ENCODE peak calls at places on chromosomes 12 and 14, in nine cellular contexts. Y is HCT116, O is kidney epithelial cell, G is mammary epithelial cell, L is psoas muscle, H is spleen, F is Peyer's patch, R is Caco-2, M is colonic mucosa. N is an unnamed sample. For H3K27me3, the result is how much of the 10 kb centered on the place peaks cover.

GRCh38 chr14:24639905-24640304 is 5.9 kb upstream of the GZMB start:
- DNase-seq in M (no peak), L (no peak), O (no peak), H (no peak), G (no peak), R (no peak), Y (no peak), F (no peak), N (no peak)

GRCh38 chr14:100761481-100761880 is 34.8 kb downstream of the DLK1 start:
- DNase-seq in F (no peak), G (peak), R (no peak), H (no peak), M (no peak), O (peak), L (no peak), Y (peak), N (peak)

GRCh38 chr12:53532524-53533445 is 25.5 kb upstream of the NPFF start:
- DNase-seq in Y (no peak), R (no peak), M (no peak), F (no peak), H (no peak), L (no peak), O (no peak), G (no peak), N (no peak)

GRCh38 chr14:61528591-61529021 is 166.7 kb upstream of the HIF1A start:
- DNase-seq in L (no peak), R (no peak), F (no peak), M (no peak), G (peak), H (no peak), O (peak), Y (no peak), N (no peak)

GRCh38 chr12:72747460-72747859 is 475.3 kb downstream of the TRHDE start:
- DNase-seq in M (no peak), H (no peak), F (no peak), Y (no peak), R (no peak), L (no peak), G (peak), O (peak), N (no peak)

GRCh38 chr12:74537707-74538385 is at the start of gene ATXN7L3B:
- DNase-seq in Y (peak), M (peak), R (peak), G (peak), O (peak), F (peak), H (peak), L (peak), N (peak)

GRCh38 chr14:71610149-71610548 is 322.1 kb upstream of the RGS6 start:
- DNase-seq in O (no peak), M (no peak), Y (no peak), G (no peak), L (no peak), F (no peak), H (no peak), R (no peak), N (no peak)

GRCh38 chr12:32843528-32844095 is 53.0 kb downstream of the PKP2 start:
- DNase-seq in R (no peak), G (peak), L (no peak), F (no peak), O (no peak), M (no peak), Y (no peak), H (no peak), N (no peak)

GRCh38 chr12:96061864-96062453 is 26.6 kb upstream of the LTA4H start:
- DNase-seq in F (peak), L (peak), O (peak), G (peak), M (peak), Y (peak), H (peak), R (peak), N (peak)

GRCh38 chr12:119075918-119076317 is 94.6 kb downstream of the SRRM4 start:
- DNase-seq in F (no peak), O (no peak), Y (no peak), R (no peak), H (no peak), L (no peak), M (no peak), G (no peak), N (no peak)

GRCh38 chr12:128840862-128841468 is 12.3 kb upstream of the GLT1D1 start:
- DNase-seq in R (no peak), F (no peak), Y (no peak), M (no peak), O (no peak), H (peak), L (no peak), G (no peak), N (no peak)

GRCh38 chr12:76407710-76408109 is 59.5 kb upstream of the BBS10 start:
- DNase-seq in F (no peak), L (no peak), O (no peak), Y (no peak), G (no peak), R (no peak), H (no peak), M (no peak), N (no peak)

GRCh38 chr14:53501361-53502320 is 348.5 kb upstream of the DDHD1 start:
- DNase-seq in G (no peak), R (no peak), Y (no peak), O (no peak), L (no peak), H (no peak), M (no peak), F (no peak), N (no peak)

GRCh38 chr12:95396849-95397498 is 77.0 kb upstream of the METAP2 start:
- DNase-seq in H (no peak), M (no peak), Y (no peak), F (no peak), O (no peak), R (no peak), G (peak), L (no peak), N (no peak)

GRCh38 chr12:54251667-54252284 is 28.1 kb downstream of the CBX5 start:
- DNase-seq in Y (peak), H (no peak), F (no peak), G (no peak), R (no peak), M (no peak), O (no peak), L (no peak), N (no peak)

GRCh38 chr14:35961697-35962274 is 135.6 kb downstream of the BRMS1L start:
- DNase-seq in O (no peak), R (no peak), F (no peak), Y (no peak), M (no peak), L (no peak), H (no peak), G (no peak), N (no peak)

GRCh38 chr12:11707535-11707934 is 58.1 kb downstream of the ETV6 start:
- DNase-seq in O (no peak), M (peak), L (no peak), G (no peak), F (peak), H (no peak), R (no peak), Y (no peak), N (no peak)

GRCh38 chr12:93502802-93503623 is 35.7 kb downstream of the MRPL42 start:
- DNase-seq in Y (peak), L (no peak), M (peak), R (no peak), F (no peak), G (peak), H (no peak), O (no peak), N (no peak)

GRCh38 chr12:15782667-15783066 is 6.5 kb downstream of the EPS8 start:
- DNase-seq in G (no peak), F (no peak), L (no peak), H (no peak), R (no peak), Y (no peak), O (no peak), M (no peak), N (no peak)

GRCh38 chr12:109840349-109841073 is 7.3 kb upstream of the TRPV4 start:
- DNase-seq in R (peak), F (no peak), L (no peak), Y (peak), O (no peak), G (peak), H (no peak), M (peak), N (no peak)

GRCh38 chr12:22409071-22409951 is 74.8 kb upstream of the ST8SIA1 start:
- DNase-seq in F (no peak), L (no peak), G (no peak), M (no peak), H (peak), R (no peak), Y (no peak), O (no peak), N (no peak)

GRCh38 chr12:6507102-6507998 is 13.4 kb downstream of the NCAPD2 start:
- DNase-seq in R (peak), O (no peak), L (no peak), F (no peak), G (peak), Y (no peak), M (no peak), H (no peak), N (no peak)

GRCh38 chr14:87067061-87067460 is 925.9 kb downstream of the GALC start:
- DNase-seq in R (no peak), F (no peak), L (no peak), M (no peak), Y (no peak), H (no peak), O (no peak), G (no peak), N (no peak)

GRCh38 chr14:87065366-87065765 is 927.6 kb downstream of the GALC start:
- DNase-seq in L (no peak), M (no peak), H (no peak), Y (no peak), O (no peak), F (no peak), R (no peak), G (no peak), N (no peak)

GRCh38 chr14:87067597-87067996 is 925.4 kb downstream of the GALC start:
- DNase-seq in O (peak), M (no peak), R (no peak), F (no peak), G (no peak), H (no peak), L (no peak), Y (no peak), N (no peak)

GRCh38 chr14:87063181-87063580 is 929.8 kb downstream of the GALC start:
- DNase-seq in H (no peak), O (no peak), R (no peak), G (peak), M (no peak), L (no peak), F (no peak), Y (no peak), N (no peak)

GRCh38 chr14:87066221-87066817 is 926.7 kb downstream of the GALC start:
- DNase-seq in F (no peak), R (no peak), G (peak), Y (no peak), O (no peak), M (no peak), L (no peak), H (no peak), N (no peak)
- TF ChIP-seq CTCF in F (no peak), R (peak), G (peak), Y (no peak), O (peak), M (no peak), L (no peak), H (no peak), N (peak)

GRCh38 chr12:107027304-107028053 is 40.5 kb upstream of the MTERF2 start:
- DNase-seq in L (no peak), R (no peak), O (peak), H (no peak), M (no peak), F (no peak), Y (peak), G (peak), N (peak)
- H3K4me3 ChIP-seq in L (peak), R (no peak), O (no peak), H (no peak), M (no peak), F (no peak), Y (no peak), G (no peak), N (no peak)

GRCh38 chr12:87930033-87930432 is 99.2 kb downstream of the C12orf50 start:
- DNase-seq in F (no peak), H (no peak), M (no peak), L (no peak), Y (no peak), R (no peak), G (peak), O (peak), N (no peak)

GRCh38 chr12:87939182-87939581 is 90.0 kb downstream of the C12orf50 start:
- DNase-seq in H (no peak), G (no peak), O (no peak), R (no peak), M (no peak), F (no peak), L (no peak), Y (no peak), N (no peak)

GRCh38 chr12:87931764-87932163 is 97.4 kb downstream of the C12orf50 start:
- DNase-seq in H (no peak), G (peak), M (no peak), R (no peak), Y (no peak), O (no peak), L (no peak), F (no peak), N (no peak)

GRCh38 chr12:87930652-87931051 is 98.5 kb downstream of the C12orf50 start:
- DNase-seq in Y (no peak), O (no peak), G (no peak), F (no peak), H (no peak), R (no peak), L (no peak), M (no peak), N (no peak)

DNA sequence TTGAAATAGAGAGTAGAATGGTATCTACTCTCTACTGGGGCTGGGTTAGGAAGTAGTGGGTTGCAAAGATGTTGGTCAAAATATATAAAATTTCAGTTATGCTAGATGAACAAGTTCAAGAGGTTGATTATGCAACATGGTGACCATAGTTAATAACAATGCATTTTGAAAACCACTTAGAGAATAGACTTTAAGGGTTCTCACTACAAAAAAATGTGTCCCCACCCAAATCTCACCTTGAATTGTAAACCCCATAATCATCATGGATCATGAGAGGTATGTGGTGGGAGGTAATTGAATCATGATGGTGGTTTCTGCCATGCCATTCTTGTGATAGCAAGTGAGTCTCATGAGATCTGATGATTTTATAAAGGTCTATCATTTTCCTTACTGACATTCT is 94.0 kb downstream of the C12orf50 start:
- DNase-seq in M (no peak), G (peak), R (no peak), L (no peak), F (no peak), Y (no peak), O (no peak), H (no peak), N (no peak)
- H3K27me3 ChIP-seq in M (under half), G (under half), R (under half), L (under half), F (under half), Y (under half), O (under half), H (under half), N (under half)

GRCh38 chr14:56590535-56590951 is 10.9 kb downstream of the TMEM260 start:
- DNase-seq in O (no peak), F (no peak), Y (no peak), M (no peak), G (no peak), R (no peak), L (no peak), H (no peak), N (no peak)
- TF ChIP-seq CTCF in O (no peak), F (no peak), Y (no peak), M (no peak), G (no peak), R (no peak), L (no peak), H (no peak), N (no peak)

GRCh38 chr14:56056031-56056430 is 62.2 kb upstream of the PELI2 start:
- DNase-seq in L (no peak), F (no peak), M (no peak), O (no peak), G (no peak), R (no peak), H (no peak), Y (no peak), N (no peak)
- H3K4me3 ChIP-seq in L (no peak), F (no peak), M (no peak), O (no peak), G (no peak), R (no peak), H (no peak), Y (no peak), N (no peak)

GRCh38 chr12:131833288-131833895 is 5.2 kb downstream of the MMP17 start:
- DNase-seq in O (no peak), F (no peak), Y (no peak), H (no peak), M (no peak), R (no peak), G (no peak), L (no peak), N (no peak)

GRCh38 chr12:131833896-131834641 is 5.9 kb downstream of the MMP17 start:
- DNase-seq in O (no peak), F (peak), R (peak), H (no peak), Y (no peak), M (no peak), G (no peak), L (no peak), N (no peak)

GRCh38 chr12:131835616-131836171 is 7.5 kb downstream of the MMP17 start:
- DNase-seq in G (no peak), O (no peak), L (no peak), Y (no peak), R (no peak), M (no peak), F (no peak), H (no peak), N (no peak)

GRCh38 chr12:131836193-131836592 is 8.0 kb downstream of the MMP17 start:
- DNase-seq in Y (no peak), L (no peak), M (no peak), G (no peak), F (peak), O (no peak), H (no peak), R (no peak), N (no peak)

GRCh38 chr12:131834798-131835615 is 6.8 kb downstream of the MMP17 start:
- DNase-seq in F (no peak), R (peak), M (no peak), Y (no peak), G (no peak), O (no peak), H (no peak), L (no peak), N (no peak)
- H3K27me3 ChIP-seq in F (under half), R (under half), M (under half), Y (under half), G (under half), O (half or more), H (under half), L (under half), N (under half)

DNA sequence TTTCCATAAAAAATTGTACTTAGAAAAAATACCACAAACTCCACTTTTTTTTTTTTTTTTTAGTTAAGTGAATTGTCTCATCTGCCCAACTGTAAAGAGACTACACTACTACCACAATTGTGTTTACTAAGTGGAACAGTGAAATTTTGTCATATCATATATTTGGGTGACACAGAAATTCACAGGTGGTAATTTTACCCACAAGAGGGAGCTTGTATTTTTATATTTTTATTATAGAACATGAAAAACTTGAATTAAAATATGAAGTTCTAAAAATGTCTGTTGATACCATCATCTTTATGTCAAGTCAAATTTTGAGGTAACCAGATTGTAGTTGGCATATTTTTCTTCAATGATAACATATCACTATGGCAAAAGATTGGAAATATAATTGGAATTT is 329.4 kb upstream of the SOX5 start:
- DNase-seq in F (no peak), Y (no peak), H (no peak), R (no peak), O (no peak), G (no peak), L (no peak), M (no peak), N (no peak)
- TF ChIP-seq CTCF in F (no peak), Y (no peak), H (no peak), R (no peak), O (no peak), G (no peak), L (no peak), M (no peak), N (no peak)